ENCODE peak calls at places on chromosomes 4 and X, in five cellular contexts. L, R, D, T and H are unnamed samples.

GRCh38 chrX:110851780-110852179 is 56.2 kb upstream of the CHRDL1 start:
- DNase-seq in L (peak), R (peak), D (no peak), T (peak), H (no peak)

GRCh38 chr4:7279902-7280301 is 87.6 kb downstream of the SORCS2 start:
- DNase-seq in L (no peak), R (peak), D (no peak), T (peak), H (no peak)

GRCh38 chrX:44904542-44905115 is 31.6 kb downstream of the KDM6A start:
- DNase-seq in L (no peak), R (no peak), D (no peak), T (peak), H (no peak)

GRCh38 chrX:84219551-84219950 is 31.6 kb upstream of the RPS6KA6 start:
- DNase-seq in L (no peak), R (no peak), D (no peak), T (peak), H (no peak)

GRCh38 chr4:86961605-86962295 is 26.9 kb downstream of the AFF1 start:
- DNase-seq in L (peak), R (no peak), D (no peak), T (peak), H (no peak)

GRCh38 chrX:25021132-25021498 is 5.3 kb upstream of the ARX start:
- DNase-seq in L (no peak), R (no peak), D (no peak), T (no peak), H (no peak)

GRCh38 chr4:26985836-26986235 is 125.2 kb downstream of the STIM2 start:
- DNase-seq in L (peak), R (no peak), D (peak), T (peak), H (peak)

GRCh38 chr4:8340721-8341680 is 71.4 kb downstream of the HTRA3 start:
- DNase-seq in L (peak), R (no peak), D (no peak), T (no peak), H (no peak)

GRCh38 chrX:71910526-71911022 is at the start of gene NHSL2:
- DNase-seq in L (peak), R (no peak), D (no peak), T (peak), H (no peak)

GRCh38 chrX:107825698-107826285 is at the start of gene MID2:
- DNase-seq in L (peak), R (peak), D (peak), T (peak), H (peak)

GRCh38 chrX:112341598-112341997 is 259.0 kb upstream of the TRPC5 start:
- DNase-seq in L (no peak), R (peak), D (no peak), T (peak), H (no peak)

GRCh38 chr4:114052227-114052626 is 72.8 kb upstream of the ARSJ start:
- DNase-seq in L (no peak), R (no peak), D (no peak), T (no peak), H (no peak)

GRCh38 chr4:42397635-42398447 is 553 bp downstream of the SHISA3 start:
- DNase-seq in L (peak), R (peak), D (no peak), T (peak), H (no peak)

DNA sequence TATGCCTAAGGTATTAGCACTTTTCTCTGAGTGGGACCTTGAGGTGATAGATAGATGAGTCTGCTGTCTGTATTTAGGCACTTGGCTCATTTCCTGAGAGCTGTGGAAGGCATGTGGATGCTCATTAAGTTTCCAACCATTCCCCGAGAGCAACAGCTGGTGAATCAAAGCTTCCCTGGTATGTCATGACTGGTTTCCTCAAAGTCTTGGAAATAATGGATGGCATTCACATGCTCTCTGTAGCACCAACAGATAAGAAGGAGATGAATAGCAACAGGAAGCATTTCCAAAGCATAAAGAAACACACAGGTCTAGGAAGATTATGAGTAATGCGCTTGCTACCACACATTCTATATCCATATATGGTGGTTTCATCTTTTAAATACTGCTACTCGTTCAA is 118.3 kb upstream of the ETNPPL start:
- DNase-seq in L (peak), R (no peak), D (no peak), T (peak), H (no peak)
- H3K27ac ChIP-seq in L (no peak), R (no peak), D (no peak), T (no peak), H (no peak)

GRCh38 chrX:53049127-53049517 is 533 bp downstream of the GPR173 start:
- DNase-seq in L (no peak), R (no peak), D (no peak), T (no peak), H (no peak)
- H3K4me3 ChIP-seq in L (peak), R (peak), D (no peak), T (peak), H (no peak)

GRCh38 chr4:100165809-100166208 is 24.5 kb downstream of the DDIT4L start:
- DNase-seq in L (no peak), R (no peak), D (no peak), T (peak), H (no peak)
- H3K27ac ChIP-seq in L (no peak), R (no peak), D (no peak), T (no peak), H (no peak)

DNA sequence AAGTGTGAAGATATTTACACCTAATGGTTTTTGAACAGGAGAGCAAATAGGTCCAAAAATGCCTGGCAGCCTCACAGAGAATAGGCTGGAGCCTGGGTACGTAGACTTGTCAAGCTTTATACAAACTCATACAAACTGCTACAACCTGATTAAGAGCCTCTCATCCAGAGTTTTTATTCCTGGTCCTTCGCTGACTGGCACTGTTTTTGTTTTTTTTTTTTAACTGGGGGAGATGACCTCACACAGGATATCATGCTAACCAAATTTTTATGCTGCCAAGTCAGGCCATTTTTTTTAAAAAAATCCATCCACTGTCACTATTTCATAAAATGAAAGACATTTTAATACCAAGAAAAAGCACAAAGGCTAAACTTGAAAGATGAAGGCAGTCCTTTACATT is 1.9 kb downstream of the FAM114A1 start:
- DNase-seq in L (no peak), R (no peak), D (no peak), T (peak), H (no peak)
- H3K4me3 ChIP-seq in L (no peak), R (no peak), D (no peak), T (peak), H (no peak)

DNA sequence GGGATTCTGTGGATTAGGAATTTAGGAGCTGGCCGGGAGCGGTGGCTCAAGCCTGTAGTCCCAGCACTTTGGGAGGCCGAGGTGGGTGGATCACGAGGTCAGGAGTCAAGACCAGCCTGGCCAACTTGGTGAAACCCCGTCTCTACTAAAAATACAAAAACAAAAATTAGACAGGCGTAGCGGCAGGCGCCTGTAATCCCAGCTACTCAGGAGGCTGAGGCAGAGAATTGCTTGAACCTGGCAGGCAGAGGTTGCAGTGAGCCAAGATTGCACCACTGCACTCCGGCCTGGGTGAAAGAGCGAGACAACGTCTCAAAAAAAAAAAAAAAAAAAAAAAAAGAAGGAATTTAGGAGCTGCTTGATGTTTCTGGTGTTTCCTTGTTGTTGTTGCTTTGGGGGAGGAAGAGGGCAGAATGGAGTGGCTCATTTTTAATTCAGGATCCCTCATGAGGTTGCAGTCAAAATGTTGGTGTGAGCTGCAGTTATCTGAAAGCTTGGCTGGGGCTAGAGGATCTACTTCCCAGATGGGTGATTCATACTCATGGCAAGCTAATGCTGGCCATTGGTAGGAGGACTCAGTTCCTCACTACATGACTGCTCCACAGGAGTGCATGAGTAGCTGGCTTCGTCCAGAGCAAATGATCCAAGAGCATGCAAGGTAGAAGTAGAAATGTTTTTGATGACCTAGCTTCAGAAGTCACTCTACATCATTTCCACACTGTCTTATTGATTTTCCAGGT is 26.5 kb upstream of the JADE1 start:
- DNase-seq in L (peak), R (peak), D (no peak), T (peak), H (no peak)
- H3K27ac ChIP-seq in L (no peak), R (no peak), D (no peak), T (no peak), H (no peak)

GRCh38 chr4:152356428-152357034 is 179.4 kb downstream of the FBXW7 start:
- DNase-seq in L (peak), R (no peak), D (no peak), T (peak), H (no peak)

GRCh38 chr4:152359208-152360044 is 176.5 kb downstream of the FBXW7 start:
- DNase-seq in L (no peak), R (no peak), D (no peak), T (peak), H (no peak)

GRCh38 chr4:152357206-152357605 is 178.7 kb downstream of the FBXW7 start:
- DNase-seq in L (peak), R (no peak), D (no peak), T (peak), H (no peak)

GRCh38 chr4:152363086-152363485 is 172.8 kb downstream of the FBXW7 start:
- DNase-seq in L (no peak), R (peak), D (no peak), T (peak), H (no peak)

GRCh38 chr4:152360045-152360410 is 175.9 kb downstream of the FBXW7 start:
- DNase-seq in L (peak), R (peak), D (no peak), T (peak), H (no peak)
- H3K4me3 ChIP-seq in L (no peak), R (no peak), D (no peak), T (no peak), H (no peak)

DNA sequence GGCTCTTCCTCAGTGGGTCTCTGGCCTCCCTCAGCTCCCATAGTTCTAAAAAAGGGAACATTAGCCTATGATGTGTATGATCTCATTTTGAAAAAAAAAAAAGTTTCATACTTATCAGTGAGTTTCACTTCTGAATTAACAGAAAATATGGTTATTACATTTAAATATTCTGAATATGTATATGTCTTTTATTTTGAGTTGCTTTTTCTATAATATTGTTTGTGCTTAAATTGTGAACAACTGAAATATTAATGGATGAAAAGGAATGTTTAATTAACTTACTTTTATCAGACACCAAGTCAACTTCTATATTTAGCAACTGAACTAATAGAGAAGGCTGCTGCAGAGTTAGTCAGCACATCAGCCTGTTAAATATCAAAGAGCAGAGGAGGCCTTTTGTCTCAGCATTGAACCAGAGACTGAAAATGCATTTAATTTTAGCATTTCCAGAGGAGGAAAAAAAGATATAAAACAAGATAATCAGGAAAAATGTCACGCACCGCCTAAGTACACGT is 20.4 kb upstream of the FHL1 start:
- DNase-seq in L (no peak), R (no peak), D (no peak), T (peak), H (no peak)
- H3K27ac ChIP-seq in L (peak), R (no peak), D (no peak), T (no peak), H (no peak)

GRCh38 chr4:2390780-2391490 is 27.5 kb downstream of the ZFYVE28 start:
- DNase-seq in L (no peak), R (no peak), D (no peak), T (no peak), H (no peak)
- H3K4me3 ChIP-seq in L (no peak), R (no peak), D (no peak), T (no peak), H (no peak)

DNA sequence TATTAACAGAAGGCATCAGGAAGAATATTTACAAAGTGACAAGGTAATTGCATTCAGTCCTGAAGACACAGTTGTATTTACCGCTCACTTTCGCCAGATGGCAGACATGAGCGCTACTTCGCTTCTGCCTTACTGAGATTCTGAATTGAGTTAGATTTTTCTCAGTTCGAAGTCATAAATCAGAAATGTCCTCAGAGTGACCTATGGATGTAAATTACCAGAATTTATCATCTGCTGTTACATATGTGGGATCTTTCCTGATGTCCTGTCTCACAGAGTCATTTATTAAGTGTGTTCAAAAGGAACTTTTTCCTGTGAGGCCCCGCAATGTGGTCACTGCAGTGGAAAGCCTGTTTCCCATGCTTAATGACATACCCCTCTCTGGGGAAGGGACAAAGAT is 97.3 kb upstream of the DCLK2 start:
- DNase-seq in L (peak), R (peak), D (peak), T (peak), H (no peak)
- H3K27ac ChIP-seq in L (no peak), R (no peak), D (no peak), T (no peak), H (no peak)

GRCh38 chr4:186272699-186273370 is 6.8 kb downstream of the F11 start:
- DNase-seq in L (peak), R (no peak), D (no peak), T (no peak), H (no peak)
- H3K4me3 ChIP-seq in L (no peak), R (no peak), D (no peak), T (no peak), H (no peak)